ENCODE peak calls at places on chromosome 1, in five cellular contexts. I is colonic mucosa, U is pancreas, L is NCI-H1694, R is NCI-H226. F is an unnamed sample.

GRCh38 chr1:9235123-9235513 is 544 bp downstream of the H6PD start:
- DNase-seq in I (peak), U (no peak), L (no peak), R (peak), F (no peak)

GRCh38 chr1:240465531-240465940 is 146.4 kb downstream of the GREM2 start:
- DNase-seq in I (no peak), U (no peak), L (no peak), R (no peak), F (no peak)

GRCh38 chr1:25837253-25837875 is 17.6 kb downstream of the MTFR1L start:
- DNase-seq in I (no peak), U (no peak), L (peak), R (no peak), F (no peak)

GRCh38 chr1:58699011-58699762 is 675 bp downstream of the MYSM1 start:
- DNase-seq in I (peak), U (no peak), L (no peak), R (no peak), F (no peak)

GRCh38 chr1:80542231-80542630 is 1258.5 kb upstream of the ADGRL2 start:
- DNase-seq in I (no peak), U (no peak), L (no peak), R (peak), F (no peak)

GRCh38 chr1:203056516-203056915 is 29.3 kb downstream of the MYOG start:
- DNase-seq in I (no peak), U (no peak), L (no peak), R (no peak), F (no peak)

GRCh38 chr1:2946291-2946690 is 75.0 kb upstream of the ACTRT2 start:
- DNase-seq in I (no peak), U (peak), L (no peak), R (no peak), F (peak)

GRCh38 chr1:151846062-151846568 is 6.5 kb upstream of the C2CD4D start:
- DNase-seq in I (no peak), U (no peak), L (no peak), R (peak), F (no peak)

GRCh38 chr1:27726173-27726793 is 522 bp downstream of the FAM76A start:
- DNase-seq in I (peak), U (peak), L (no peak), R (no peak), F (peak)

GRCh38 chr1:12472798-12473551 is 145.0 kb downstream of the DHRS3 start:
- DNase-seq in I (no peak), U (no peak), L (no peak), R (peak), F (no peak)